ENCODE peak calls at places on chromosome 15, in seven cellular contexts. B is K562, S is HCT116, E is endothelial cell of umbilical vein, K is H1, M is HepG2, D is GM12878. L is an unnamed sample.

GRCh38 chr15:72982750-72983149 is 69.5 kb upstream of the NEO1 start:
- DNase-seq in B (no peak), S (no peak), E (no peak), K (no peak), M (no peak), D (no peak), L (no peak)

GRCh38 chr15:63378946-63379345 is 2.7 kb downstream of the CA12 start:
- DNase-seq in B (no peak), S (no peak), E (no peak), K (no peak), M (no peak), D (no peak), L (no peak)

GRCh38 chr15:77019476-77020331 is 24.8 kb downstream of the PSTPIP1 start:
- DNase-seq in B (no peak), S (no peak), E (no peak), K (no peak), M (no peak), D (no peak), L (no peak)

GRCh38 chr15:76181705-76182107 is 121.9 kb downstream of the TMEM266 start:
- DNase-seq in B (no peak), S (no peak), E (no peak), K (no peak), M (no peak), D (peak; percentile 78), L (no peak)

GRCh38 chr15:61997786-61998185 is 62.5 kb downstream of the VPS13C start:
- DNase-seq in B (no peak), S (no peak), E (no peak), K (no peak), M (no peak), D (no peak), L (no peak)

GRCh38 chr15:90095521-90095959 is 6.7 kb downstream of the IDH2 start:
- DNase-seq in B (no peak), S (no peak), E (no peak), K (no peak), M (peak; percentile 70), D (no peak), L (no peak)

GRCh38 chr15:76979331-76979925 is 15.5 kb upstream of the PSTPIP1 start:
- DNase-seq in B (no peak), S (no peak), E (no peak), K (no peak), M (no peak), D (no peak), L (no peak)

GRCh38 chr15:63402498-63403253 is 21.0 kb upstream of the CA12 start:
- DNase-seq in B (peak; percentile 54), S (no peak), E (peak; percentile 67), K (no peak), M (peak; percentile 23), D (no peak), L (peak; percentile 20)

GRCh38 chr15:90209591-90209990 is 8.5 kb downstream of the SEMA4B start:
- DNase-seq in B (no peak), S (no peak), E (no peak), K (no peak), M (no peak), D (peak; percentile 57), L (no peak)

GRCh38 chr15:31402511-31403056 is 75.9 kb downstream of the KLF13 start:
- DNase-seq in B (no peak), S (no peak), E (no peak), K (no peak), M (no peak), D (no peak), L (no peak)

GRCh38 chr15:56207092-56207491 is 36.6 kb downstream of the RFX7 start:
- DNase-seq in B (no peak), S (no peak), E (no peak), K (no peak), M (no peak), D (peak; percentile 38), L (no peak)

GRCh38 chr15:71472699-71473098 is 337.7 kb upstream of the NR2E3 start:
- DNase-seq in B (no peak), S (no peak), E (no peak), K (no peak), M (no peak), D (no peak), L (no peak)

GRCh38 chr15:63905558-63906265 is 72.0 kb upstream of the HERC1 start:
- DNase-seq in B (no peak), S (no peak), E (peak; percentile 83), K (no peak), M (no peak), D (no peak), L (no peak)

GRCh38 chr15:33292718-33293307 is 18.0 kb upstream of the RYR3 start:
- DNase-seq in B (peak; percentile 51), S (peak; percentile 51), E (peak; percentile 69), K (no peak), M (peak; percentile 51), D (no peak), L (peak; percentile 30)

GRCh38 chr15:56741541-56741940 is 8.2 kb upstream of the ZNF280D start:
- DNase-seq in B (no peak), S (no peak), E (no peak), K (no peak), M (no peak), D (no peak), L (no peak)

GRCh38 chr15:78873796-78874761 is 1.4 kb downstream of the MORF4L1 start:
- DNase-seq in B (peak; percentile 24), S (no peak), E (no peak), K (no peak), M (no peak), D (no peak), L (no peak)

GRCh38 chr15:50210462-50211264 is 28.7 kb downstream of the SLC27A2 start:
- DNase-seq in B (no peak), S (no peak), E (no peak), K (no peak), M (peak; percentile 42), D (no peak), L (no peak)

GRCh38 chr15:61275901-61276300 is 46.8 kb upstream of the RORA start:
- DNase-seq in B (no peak), S (no peak), E (no peak), K (no peak), M (no peak), D (no peak), L (no peak)

GRCh38 chr15:70308011-70308761 is 210.5 kb upstream of the TLE3 start:
- DNase-seq in B (no peak), S (peak; percentile 3), E (no peak), K (no peak), M (no peak), D (peak; percentile 47), L (peak; percentile 85)

GRCh38 chr15:61653110-61653509 is 407.1 kb downstream of the VPS13C start:
- DNase-seq in B (no peak), S (no peak), E (no peak), K (no peak), M (no peak), D (no peak), L (no peak)

GRCh38 chr15:63332367-63333078 is 49.1 kb downstream of the CA12 start:
- DNase-seq in B (no peak), S (peak; percentile 28), E (peak; percentile 83), K (no peak), M (no peak), D (no peak), L (no peak)

GRCh38 chr15:50227076-50227475 is 38.5 kb downstream of the HDC start:
- DNase-seq in B (no peak), S (no peak), E (no peak), K (no peak), M (no peak), D (no peak), L (no peak)

GRCh38 chr15:48458876-48459275 is 127.6 kb downstream of the DUT start:
- DNase-seq in B (no peak), S (no peak), E (no peak), K (no peak), M (no peak), D (no peak), L (no peak)

GRCh38 chr15:78712797-78713515 is 71.9 kb upstream of the CHRNB4 start:
- DNase-seq in B (no peak), S (no peak), E (no peak), K (no peak), M (no peak), D (no peak), L (no peak)

DNA sequence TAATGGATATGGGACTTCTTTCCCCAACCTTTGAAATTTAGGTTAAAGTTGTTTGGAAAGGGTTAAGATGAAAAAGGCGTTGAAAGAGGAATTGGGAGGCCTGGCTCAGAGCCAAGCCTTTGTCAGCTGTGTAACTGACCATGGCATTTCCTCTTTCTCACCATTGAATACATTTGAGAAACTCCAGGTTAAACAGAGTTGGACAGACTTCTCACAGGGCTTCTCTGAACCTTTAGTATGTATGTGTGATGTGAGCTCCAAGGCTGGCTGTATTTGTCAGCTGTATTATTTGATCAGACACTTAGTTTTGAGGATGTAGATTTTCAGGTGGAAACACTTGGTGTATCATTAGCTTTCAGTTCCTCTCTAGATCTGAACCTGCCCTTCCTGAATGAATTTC is 136.4 kb upstream of the GOLGA6L4 start:
- DNase-seq in B (no peak), S (no peak), E (peak; percentile 25), K (no peak), M (no peak), D (peak; percentile 55), L (no peak)
- TF ChIP-seq POLR2AphosphoS5 in B (no peak), S (no peak), E (no peak), K (no peak), M (no peak), D (no peak), L (no peak)

GRCh38 chr15:27454281-27455060 is 483.5 kb downstream of the GABRG3 start:
- DNase-seq in B (peak; percentile 66), S (no peak), E (no peak), K (no peak), M (no peak), D (no peak), L (no peak)
- TF ChIP-seq EZH2 in B (no peak), S (no peak), E (no peak), K (no peak), M (no peak), D (no peak), L (no peak)

DNA sequence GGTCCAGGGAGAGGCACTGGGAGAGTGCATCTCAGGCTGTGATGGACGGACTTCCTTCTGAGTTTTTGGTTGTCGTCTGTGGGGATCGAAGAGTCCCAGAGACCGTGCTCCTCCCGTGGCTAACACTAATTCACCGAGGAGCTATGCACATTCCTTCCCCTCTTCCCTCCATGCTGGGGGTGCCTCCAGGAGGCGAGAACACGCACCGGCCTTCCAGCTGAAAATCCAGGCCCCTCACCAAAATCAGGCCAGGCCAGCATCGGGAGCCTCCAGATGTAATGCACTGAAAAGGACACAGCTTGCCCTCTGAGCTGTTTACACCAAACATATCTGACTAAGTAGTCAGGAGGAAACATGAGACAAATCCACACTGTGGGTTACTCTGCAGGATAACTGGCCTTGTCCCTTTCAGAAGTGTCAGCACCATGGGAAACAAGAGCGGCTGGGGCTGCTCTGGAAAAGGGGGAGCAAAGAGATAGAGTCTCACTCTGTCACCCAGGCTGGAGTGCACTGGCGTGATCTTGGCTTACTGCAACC is 5.5 kb downstream of the RNU5B-1 start:
- DNase-seq in B (no peak), S (no peak), E (no peak), K (no peak), M (no peak), D (no peak), L (no peak)
- H3K9ac ChIP-seq in B (no peak overlapping the region), S (no peak overlapping the region), E (no peak overlapping the region), K (no peak overlapping the region), M (peak overlapping the region; percentile 10), D (no peak overlapping the region), L (no peak overlapping the region)

GRCh38 chr15:51621917-51622268 is 678 bp downstream of the DMXL2 start:
- DNase-seq in B (no peak), S (peak; percentile 21), E (peak; percentile 71), K (no peak), M (peak; percentile 7), D (no peak), L (no peak)
- TF ChIP-seq POLR2AphosphoS5 in B (no peak), S (no peak), E (no peak), K (no peak), M (no peak), D (no peak), L (no peak)

L was measured in SK-N-MC.